ENCODE peak calls at places on chromosomes 1 and 21, in seven cellular contexts. Z is pancreas, H is lower lobe of right lung, U is OCI-LY7, D is A549, O is osteoblast, W is adrenal gland. R is an unnamed sample. For H3K4me1, the result is how much of the 10 kb centered on the place peaks cover.

GRCh38 chr1:218930000-218930399 is 243.7 kb upstream of the LYPLAL1 start:
- DNase-seq in U (no peak), H (no peak), W (no peak), O (no peak), Z (no peak), D (no peak), R (no peak)

GRCh38 chr1:168343566-168343965 is 62.9 kb downstream of the TBX19 start:
- DNase-seq in O (no peak), H (no peak), W (no peak), D (peak), U (peak), Z (no peak), R (peak)

GRCh38 chr1:156476501-156477298 is 23.9 kb downstream of the MEF2D start:
- DNase-seq in H (no peak), U (no peak), W (no peak), D (peak), Z (no peak), O (peak), R (no peak)

GRCh38 chr1:91273875-91274274 is 130.8 kb downstream of the HFM1 start:
- DNase-seq in H (no peak), W (no peak), D (no peak), U (no peak), O (no peak), Z (no peak), R (no peak)

GRCh38 chr1:49306507-49307070 is 529.9 kb upstream of the BEND5 start:
- DNase-seq in H (no peak), Z (no peak), U (no peak), D (no peak), W (no peak), O (no peak), R (no peak)

GRCh38 chr1:87367549-87367948 is 38.9 kb downstream of the LMO4 start:
- DNase-seq in U (no peak), H (no peak), W (no peak), Z (no peak), O (no peak), D (no peak), R (no peak)

GRCh38 chr1:203045821-203046594 is 19.7 kb downstream of the PPFIA4 start:
- DNase-seq in W (no peak), U (no peak), H (no peak), Z (no peak), O (peak), D (no peak), R (no peak)

GRCh38 chr1:182050481-182051438 is 10.8 kb downstream of the ZNF648 start:
- DNase-seq in Z (no peak), U (no peak), W (no peak), O (no peak), H (no peak), D (no peak), R (no peak)

GRCh38 chr1:224852901-224853568 is 76.4 kb upstream of the DNAH14 start:
- DNase-seq in Z (no peak), U (peak), O (peak), D (peak), H (no peak), W (no peak), R (no peak)

GRCh38 chr1:189211742-189212141 is 1265.9 kb downstream of the BRINP3 start:
- DNase-seq in D (no peak), H (no peak), Z (no peak), W (no peak), O (no peak), U (no peak), R (no peak)

GRCh38 chr1:2049517-2050481 is at the start of gene PRKCZ:
- DNase-seq in W (peak), H (peak), U (peak), Z (peak), O (no peak), D (peak), R (peak)

GRCh38 chr1:65175171-65176070 is 27.4 kb downstream of the AK4 start:
- DNase-seq in H (no peak), O (peak), W (no peak), U (no peak), Z (no peak), D (no peak), R (no peak)

GRCh38 chr1:184535191-184535970 is 148.6 kb downstream of the C1orf21 start:
- DNase-seq in D (no peak), H (no peak), W (no peak), Z (no peak), U (no peak), O (no peak), R (no peak)

GRCh38 chr1:174982971-174983689 is 16.6 kb upstream of the CACYBP start:
- DNase-seq in O (no peak), Z (no peak), W (no peak), U (peak), D (peak), H (no peak), R (no peak)

GRCh38 chr1:220908757-220909156 is 29.5 kb downstream of the HLX start:
- DNase-seq in U (no peak), O (no peak), D (peak), Z (no peak), W (no peak), H (no peak), R (no peak)

GRCh38 chr1:108540977-108541376 is 18.9 kb upstream of the EEIG2 start:
- DNase-seq in O (no peak), H (no peak), U (no peak), W (no peak), D (no peak), Z (no peak), R (no peak)

GRCh38 chr21:17901458-17902092 is 82.4 kb upstream of the C21orf91 start:
- DNase-seq in H (no peak), W (no peak), O (no peak), D (no peak), Z (no peak), U (no peak), R (no peak)

GRCh38 chr1:152143147-152143845 is 15.7 kb downstream of the RPTN start:
- DNase-seq in D (no peak), W (no peak), Z (no peak), U (no peak), O (no peak), H (no peak), R (no peak)

GRCh38 chr1:31182352-31182751 is 57.3 kb downstream of the NKAIN1 start:
- DNase-seq in D (peak), O (peak), Z (peak), H (peak), U (peak), W (peak), R (peak)

GRCh38 chr1:46522184-46522968 is 29.1 kb downstream of the KNCN start:
- DNase-seq in H (peak), O (peak), D (peak), Z (no peak), U (no peak), W (peak), R (no peak)

GRCh38 chr1:109300650-109301151 is 6.1 kb downstream of the MYBPHL start:
- DNase-seq in H (no peak), Z (no peak), W (no peak), U (no peak), D (no peak), O (no peak), R (no peak)

GRCh38 chr1:19055001-19055400 is 98.5 kb upstream of the IFFO2 start:
- DNase-seq in D (no peak), W (no peak), Z (no peak), U (no peak), H (no peak), O (peak), R (no peak)

GRCh38 chr1:197799271-197799670 is 24.0 kb upstream of the DENND1B start:
- DNase-seq in W (no peak), Z (no peak), O (peak), H (no peak), U (no peak), D (peak), R (no peak)

GRCh38 chr1:210321552-210321951 is 7.2 kb upstream of the HHAT start:
- DNase-seq in H (no peak), O (no peak), Z (no peak), D (no peak), U (no peak), W (no peak), R (no peak)

GRCh38 chr1:30668026-30668425 is 55.4 kb downstream of the MATN1 start:
- DNase-seq in D (no peak), Z (no peak), U (peak), O (no peak), H (no peak), W (no peak), R (no peak)

GRCh38 chr1:8460784-8461183 is 142.9 kb downstream of the SLC45A1 start:
- DNase-seq in H (no peak), W (no peak), U (no peak), D (no peak), O (no peak), Z (no peak), R (no peak)
- H3K4me1 ChIP-seq in H (half or more), W (half or more), U (half or more), D (under half), O (under half), Z (under half), R (under half)

DNA sequence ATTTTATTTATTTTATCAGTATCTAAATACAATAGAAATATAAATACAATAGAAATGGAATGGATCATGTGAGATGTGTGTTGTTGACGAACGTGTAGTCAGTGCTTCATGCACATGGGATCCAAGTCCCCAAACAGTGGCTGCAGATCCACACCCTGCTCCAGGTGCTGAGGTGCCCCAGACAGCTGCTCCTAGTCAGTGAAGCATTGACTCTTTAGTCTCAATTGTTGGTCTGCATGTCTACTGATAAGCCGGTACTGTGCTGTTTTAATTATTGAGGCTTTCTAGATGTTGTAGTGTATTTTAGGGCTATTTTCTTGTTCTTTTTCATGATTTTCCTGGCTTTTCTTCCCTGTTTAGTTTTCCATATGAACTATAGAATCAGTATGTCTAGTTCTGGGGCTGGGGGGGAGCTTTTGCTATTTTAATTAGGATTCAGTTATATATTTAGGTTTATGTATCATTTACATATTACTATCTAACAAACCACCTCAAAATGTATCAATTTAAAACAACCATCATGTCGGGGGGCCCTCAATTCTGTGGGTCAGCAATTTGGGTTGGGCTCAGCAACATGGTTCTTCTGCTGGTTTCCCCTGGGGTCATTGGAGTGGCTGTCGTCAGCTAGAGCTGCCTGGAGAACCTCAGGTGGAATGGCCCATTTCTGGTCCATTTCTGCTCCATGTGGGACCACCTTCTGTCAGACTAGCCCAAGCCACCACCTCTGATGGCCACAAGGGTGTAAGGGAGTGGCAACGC is 63.2 kb upstream of the TRAPPC10 start:
- DNase-seq in O (no peak), Z (no peak), U (no peak), D (no peak), H (no peak), W (no peak), R (no peak)
- H3K4me1 ChIP-seq in O (under half), Z (under half), U (under half), D (under half), H (under half), W (under half), R (under half)

DNA sequence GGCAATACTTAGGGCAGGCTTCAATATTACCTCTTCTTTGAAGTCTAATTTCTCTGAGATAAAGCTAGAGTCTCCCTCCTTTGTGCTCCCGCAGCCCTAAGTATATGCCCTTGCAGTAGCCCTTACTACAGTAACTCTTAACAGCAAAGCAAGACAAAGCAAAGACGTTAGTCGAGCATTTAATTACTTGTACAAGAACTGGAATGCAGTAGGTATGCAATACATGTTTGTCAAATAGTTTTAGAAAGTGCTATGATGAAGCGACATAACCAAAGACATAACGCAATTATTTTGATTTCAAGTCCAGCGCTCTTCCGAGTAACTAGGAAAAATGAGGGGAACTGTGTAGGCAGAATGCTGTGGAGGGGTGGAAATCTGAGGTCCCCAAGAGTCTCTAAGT is 1.6 kb downstream of the P3H1 start:
- DNase-seq in O (no peak), D (no peak), Z (no peak), H (no peak), U (no peak), W (no peak), R (no peak)
- H3K4me1 ChIP-seq in O (under half), D (under half), Z (under half), H (under half), U (under half), W (under half), R (under half)

GRCh38 chr1:10676987-10677386 is 119.5 kb downstream of the CASZ1 start:
- DNase-seq in O (no peak), Z (no peak), W (no peak), H (no peak), D (no peak), U (no peak), R (no peak)
- H3K4me1 ChIP-seq in O (under half), Z (under half), W (under half), H (half or more), D (under half), U (under half), R (under half)

GRCh38 chr1:155011004-155011416 is 8.4 kb downstream of the ZBTB7B start:
- DNase-seq in U (no peak), O (peak), H (no peak), W (peak), Z (no peak), D (no peak), R (no peak)
- H3K4me1 ChIP-seq in U (half or more), O (under half), H (half or more), W (half or more), Z (under half), D (half or more), R (half or more)

DNA sequence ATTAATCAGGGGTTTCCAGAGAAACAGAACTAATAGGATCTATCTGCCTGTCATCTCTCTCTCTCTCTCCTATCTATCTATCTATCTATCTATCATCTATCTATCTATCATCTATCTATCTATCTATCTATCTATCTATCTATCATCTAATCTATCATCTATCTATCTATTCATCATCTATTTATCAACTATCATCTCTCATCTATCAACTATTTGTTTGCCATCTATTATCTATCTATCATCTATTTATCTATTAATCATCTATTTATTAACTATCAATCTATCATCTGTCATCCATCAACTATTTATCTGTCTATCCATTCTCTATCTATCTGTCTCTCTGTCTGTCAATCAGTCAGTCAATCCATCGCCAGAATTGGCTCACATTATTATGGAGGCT is 70.0 kb upstream of the MRPS6 start:
- DNase-seq in W (no peak), Z (no peak), O (no peak), U (no peak), D (no peak), H (no peak), R (no peak)
- H3K4me1 ChIP-seq in W (under half), Z (under half), O (under half), U (under half), D (under half), H (under half), R (under half)

GRCh38 chr21:44969965-44970755 is 30.3 kb downstream of the SLX9 start:
- DNase-seq in O (peak), D (no peak), U (no peak), Z (no peak), W (peak), H (no peak), R (no peak)
- H3K4me1 ChIP-seq in O (under half), D (under half), U (under half), Z (under half), W (under half), H (under half), R (under half)

GRCh38 chr1:167090289-167090942 is at the start of gene GPA33:
- DNase-seq in H (no peak), W (peak), Z (no peak), O (no peak), D (no peak), U (peak), R (peak)

GRCh38 chr1:167093863-167094516 is at the start of gene STYXL2:
- DNase-seq in H (no peak), Z (no peak), D (no peak), U (no peak), O (no peak), W (no peak), R (no peak)

GRCh38 chr1:167095368-167095767 is 1.5 kb downstream of the STYXL2 start:
- DNase-seq in H (no peak), W (no peak), U (no peak), O (no peak), Z (no peak), D (no peak), R (no peak)

GRCh38 chr1:167092653-167093052 is 1.2 kb upstream of the STYXL2 start:
- DNase-seq in W (no peak), O (no peak), Z (no peak), H (no peak), U (no peak), D (no peak), R (no peak)

GRCh38 chr1:167094690-167095089 is 815 bp downstream of the STYXL2 start:
- DNase-seq in W (no peak), Z (no peak), H (no peak), O (no peak), D (no peak), U (no peak), R (no peak)
- H3K4me1 ChIP-seq in W (under half), Z (under half), H (under half), O (under half), D (under half), U (under half), R (under half)

R was measured in CD8-positive, alpha-beta memory T cell.